ENCODE peak calls at places on chromosomes 2 and 18, in six cellular contexts. One of them, this sample, is unnamed.

GRCh38 chr18:13178197-13178596 is 40.4 kb upstream of the LDLRAD4 start:
- DNase-seq in CD8-positive, alpha-beta memory T cell: no peak
- DNase-seq in SW 1271: no peak
- DNase-seq in HFFc6: no peak
- DNase-seq in fibroblast of the aortic adventitia: no peak
- DNase-seq in activated gamma-delta T cell treated with Interleukin-2 at 50 U/mL for 16 hours: no peak
- DNase-seq in this sample: no peak

GRCh38 chr2:240245706-240246105 is 105.2 kb upstream of the OTOS start:
- DNase-seq in SW 1271: no peak
- DNase-seq in activated gamma-delta T cell treated with Interleukin-2 at 50 U/mL for 16 hours: no peak
- DNase-seq in HFFc6: no peak
- DNase-seq in fibroblast of the aortic adventitia: no peak
- DNase-seq in CD8-positive, alpha-beta memory T cell: no peak
- DNase-seq in this sample: no peak

GRCh38 chr2:238351315-238351714 is 31.0 kb downstream of the TRAF3IP1 start:
- DNase-seq in SW 1271: no peak
- DNase-seq in fibroblast of the aortic adventitia: no peak
- DNase-seq in HFFc6: no peak
- DNase-seq in activated gamma-delta T cell treated with Interleukin-2 at 50 U/mL for 16 hours: no peak
- DNase-seq in CD8-positive, alpha-beta memory T cell: no peak
- DNase-seq in this sample: no peak

GRCh38 chr2:235390108-235390815 is 103.6 kb upstream of the AGAP1 start:
- DNase-seq in HFFc6: no peak
- DNase-seq in CD8-positive, alpha-beta memory T cell: peak
- DNase-seq in SW 1271: no peak
- DNase-seq in activated gamma-delta T cell treated with Interleukin-2 at 50 U/mL for 16 hours: peak
- DNase-seq in fibroblast of the aortic adventitia: peak
- DNase-seq in this sample: no peak

GRCh38 chr2:239961662-239962220 is 63.4 kb downstream of the NDUFA10 start:
- DNase-seq in CD8-positive, alpha-beta memory T cell: no peak
- DNase-seq in SW 1271: no peak
- DNase-seq in HFFc6: no peak
- DNase-seq in activated gamma-delta T cell treated with Interleukin-2 at 50 U/mL for 16 hours: no peak
- DNase-seq in fibroblast of the aortic adventitia: no peak
- DNase-seq in this sample: no peak

GRCh38 chr2:232195487-232195886 is 183.1 kb upstream of the ALPP start:
- DNase-seq in SW 1271: no peak
- DNase-seq in fibroblast of the aortic adventitia: no peak
- DNase-seq in HFFc6: no peak
- DNase-seq in CD8-positive, alpha-beta memory T cell: no peak
- DNase-seq in activated gamma-delta T cell treated with Interleukin-2 at 50 U/mL for 16 hours: no peak
- DNase-seq in this sample: no peak

GRCh38 chr18:6106116-6106645 is 210.9 kb upstream of the TMEM200C start:
- DNase-seq in SW 1271: no peak
- DNase-seq in fibroblast of the aortic adventitia: peak
- DNase-seq in activated gamma-delta T cell treated with Interleukin-2 at 50 U/mL for 16 hours: no peak
- DNase-seq in CD8-positive, alpha-beta memory T cell: no peak
- DNase-seq in HFFc6: no peak
- DNase-seq in this sample: no peak

GRCh38 chr2:187577310-187577709 is 23.1 kb upstream of the TFPI start:
- DNase-seq in activated gamma-delta T cell treated with Interleukin-2 at 50 U/mL for 16 hours: no peak
- DNase-seq in fibroblast of the aortic adventitia: no peak
- DNase-seq in CD8-positive, alpha-beta memory T cell: no peak
- DNase-seq in SW 1271: no peak
- DNase-seq in HFFc6: no peak
- DNase-seq in this sample: no peak

GRCh38 chr2:68043719-68044498 is 18.9 kb downstream of the C1D start:
- DNase-seq in HFFc6: peak
- DNase-seq in CD8-positive, alpha-beta memory T cell: no peak
- DNase-seq in fibroblast of the aortic adventitia: peak
- DNase-seq in activated gamma-delta T cell treated with Interleukin-2 at 50 U/mL for 16 hours: no peak
- DNase-seq in SW 1271: peak
- DNase-seq in this sample: no peak

GRCh38 chr2:189142893-189143759 is 36.4 kb downstream of the COL5A2 start:
- DNase-seq in activated gamma-delta T cell treated with Interleukin-2 at 50 U/mL for 16 hours: peak
- DNase-seq in CD8-positive, alpha-beta memory T cell: peak
- DNase-seq in fibroblast of the aortic adventitia: peak
- DNase-seq in HFFc6: peak
- DNase-seq in SW 1271: peak
- DNase-seq in this sample: no peak

GRCh38 chr2:233489666-233490065 is 76.9 kb downstream of the USP40 start:
- DNase-seq in CD8-positive, alpha-beta memory T cell: no peak
- DNase-seq in HFFc6: no peak
- DNase-seq in activated gamma-delta T cell treated with Interleukin-2 at 50 U/mL for 16 hours: no peak
- DNase-seq in SW 1271: no peak
- DNase-seq in fibroblast of the aortic adventitia: peak
- DNase-seq in this sample: no peak

GRCh38 chr18:3525870-3526420 is 76.0 kb downstream of the TGIF1 start:
- DNase-seq in activated gamma-delta T cell treated with Interleukin-2 at 50 U/mL for 16 hours: peak
- DNase-seq in CD8-positive, alpha-beta memory T cell: peak
- DNase-seq in fibroblast of the aortic adventitia: no peak
- DNase-seq in SW 1271: no peak
- DNase-seq in HFFc6: no peak
- DNase-seq in this sample: no peak

This sample was measured in SK-N-MC.